ENCODE peak calls at places on chromosomes 16 and 17, in nine cellular contexts. E is NCI-H1092; G is heart right ventricle; B is DMS79; Z is AG10803; W is C1 segment of cervical spinal cord; O is AG20443; F is omental fat pad; I is CD4-positive, alpha-beta memory T cell. A is an unnamed sample.

GRCh38 chr17:66574123-66574522 is 260.8 kb upstream of the CACNG5 start:
- DNase-seq in Z (no peak), I (no peak), E (no peak), G (no peak), W (no peak), O (no peak), F (no peak), B (no peak), A (no peak)

GRCh38 chr17:31997005-31997404 is 10.2 kb upstream of the LRRC37B start:
- DNase-seq in F (no peak), B (no peak), I (no peak), O (no peak), W (no peak), E (no peak), G (no peak), Z (no peak), A (no peak)

GRCh38 chr17:55458977-55459376 is 37.3 kb upstream of the MMD start:
- DNase-seq in B (no peak), E (no peak), O (peak), F (no peak), Z (peak), I (no peak), G (no peak), W (no peak), A (no peak)

GRCh38 chr16:87203060-87203656 is 114.0 kb downstream of the C16orf95 start:
- DNase-seq in W (no peak), I (peak), E (peak), B (no peak), G (no peak), F (no peak), O (peak), Z (peak), A (no peak)

GRCh38 chr16:19094542-19095365 is 19.0 kb upstream of the ITPRIPL2 start:
- DNase-seq in B (no peak), W (no peak), F (no peak), I (no peak), G (no peak), O (no peak), E (no peak), Z (no peak), A (no peak)

GRCh38 chr16:23640669-23640958 is 496 bp downstream of the PALB2 start:
- DNase-seq in I (no peak), Z (peak), B (no peak), E (no peak), G (no peak), F (no peak), O (no peak), W (no peak), A (no peak)

GRCh38 chr16:3984111-3985060 is 103.9 kb upstream of the CREBBP start:
- DNase-seq in B (no peak), I (no peak), E (no peak), Z (no peak), G (no peak), F (no peak), O (no peak), W (no peak), A (no peak)

GRCh38 chr17:39605492-39606433 is 2.0 kb downstream of the NEUROD2 start:
- DNase-seq in B (no peak), W (no peak), F (no peak), I (no peak), Z (no peak), G (no peak), E (no peak), O (no peak), A (no peak)

GRCh38 chr17:38601539-38602351 is 4.0 kb downstream of the SRCIN1 start:
- DNase-seq in O (no peak), B (peak), F (no peak), I (no peak), W (no peak), E (peak), Z (no peak), G (no peak), A (no peak)

GRCh38 chr17:20706752-20707372 is 127.3 kb downstream of the CDRT15L2 start:
- DNase-seq in G (no peak), F (no peak), W (no peak), Z (no peak), O (no peak), I (no peak), B (peak), E (no peak), A (peak)

GRCh38 chr16:65783709-65784474 is 582.6 kb upstream of the CDH5 start:
- DNase-seq in I (no peak), W (no peak), G (no peak), F (no peak), O (no peak), Z (no peak), E (no peak), B (no peak), A (no peak)

GRCh38 chr16:1918312-1918889 is at the start of gene HS3ST6:
- DNase-seq in O (no peak), B (no peak), G (no peak), I (no peak), Z (no peak), F (no peak), E (no peak), W (no peak), A (no peak)

GRCh38 chr17:77363821-77364361 is 223.1 kb downstream of the SEC14L1 start:
- DNase-seq in Z (no peak), F (no peak), I (no peak), B (no peak), G (no peak), E (no peak), O (no peak), W (no peak), A (no peak)

GRCh38 chr17:70868134-70868533 is 698.8 kb downstream of the KCNJ2 start:
- DNase-seq in E (no peak), O (no peak), B (no peak), F (no peak), Z (no peak), I (no peak), W (no peak), G (no peak), A (no peak)

GRCh38 chr17:50956750-50957523 is 90.8 kb upstream of the TOB1 start:
- DNase-seq in F (no peak), Z (peak), O (peak), E (peak), I (peak), G (peak), W (no peak), B (no peak), A (peak)

GRCh38 chr16:2882460-2883026 is 472 bp upstream of the FLYWCH2 start:
- DNase-seq in G (peak), B (peak), I (peak), Z (peak), W (peak), F (peak), O (peak), E (peak), A (peak)

GRCh38 chr16:1839554-1839953 is 12.5 kb downstream of the FAHD1 start:
- DNase-seq in F (no peak), O (peak), I (no peak), W (no peak), B (no peak), G (no peak), Z (peak), E (no peak), A (no peak)

GRCh38 chr16:57485916-57486857 is at the start of gene DOK4:
- DNase-seq in F (no peak), E (peak), O (peak), G (peak), W (peak), I (peak), B (no peak), Z (peak), A (peak)

GRCh38 chr17:7444682-7445010 is 215 bp upstream of the CHRNB1 start:
- DNase-seq in F (no peak), W (no peak), I (no peak), E (no peak), G (no peak), B (peak), O (no peak), Z (no peak), A (no peak)